ENCODE peak calls at places on chromosomes 13 and 19, in ten cellular contexts. W, X, C, F, G, I, L, M, B and K are unnamed samples.

GRCh38 chr13:104011505-104012270 is 945.5 kb upstream of the SLC10A2 start:
- DNase-seq in I (no peak), M (no peak), F (no peak), C (no peak), B (peak), G (no peak), L (no peak), X (no peak), W (no peak), K (no peak)

GRCh38 chr13:32330438-32330837 is 15.1 kb downstream of the BRCA2 start:
- DNase-seq in L (no peak), F (no peak), W (no peak), X (no peak), I (no peak), M (no peak), C (no peak), G (no peak), B (peak), K (no peak)

GRCh38 chr13:113123226-113124150 is 889 bp downstream of the F10 start:
- DNase-seq in X (no peak), B (no peak), I (no peak), C (no peak), G (peak), F (no peak), M (no peak), W (peak), L (no peak), K (no peak)

GRCh38 chr19:56174550-56174949 is 1.3 kb upstream of the GALP start:
- DNase-seq in W (no peak), L (no peak), M (no peak), B (no peak), C (no peak), G (no peak), X (no peak), I (no peak), F (no peak), K (no peak)

GRCh38 chr19:41364546-41365391 is 820 bp upstream of the B9D2 start:
- DNase-seq in L (no peak), G (no peak), B (no peak), C (no peak), W (no peak), F (no peak), M (no peak), X (no peak), I (no peak), K (no peak)

GRCh38 chr13:27341616-27342015 is 71.0 kb downstream of the RASL11A start:
- DNase-seq in G (no peak), F (peak), X (no peak), I (no peak), M (no peak), C (no peak), B (peak), W (no peak), L (no peak), K (no peak)

GRCh38 chr19:13978306-13978705 is 26.0 kb downstream of the DCAF15 start:
- DNase-seq in C (peak), L (peak), W (peak), M (no peak), G (peak), X (peak), F (peak), I (no peak), B (peak), K (no peak)

GRCh38 chr13:23627419-23627818 is 57.2 kb downstream of the TNFRSF19 start:
- DNase-seq in W (no peak), L (no peak), M (no peak), G (no peak), I (no peak), C (no peak), X (no peak), F (no peak), B (no peak), K (no peak)

GRCh38 chr19:39963860-39964259 is 7.1 kb upstream of the PSMC4 start:
- DNase-seq in F (no peak), I (no peak), B (no peak), X (no peak), L (no peak), W (no peak), C (no peak), M (no peak), G (no peak), K (no peak)

GRCh38 chr13:92950771-92951170 is 275.8 kb upstream of the GPC6 start:
- DNase-seq in M (no peak), X (no peak), W (no peak), L (no peak), B (no peak), C (no peak), G (no peak), I (no peak), F (no peak), K (no peak)

GRCh38 chr19:5308471-5309437 is 31.9 kb downstream of the PTPRS start:
- DNase-seq in C (no peak), W (peak), M (peak), X (peak), B (no peak), G (no peak), L (peak), F (peak), I (no peak), K (peak)

GRCh38 chr13:94308808-94309207 is 170.7 kb downstream of the DCT start:
- DNase-seq in L (no peak), F (no peak), W (no peak), X (no peak), I (no peak), M (no peak), C (no peak), B (peak), G (no peak), K (no peak)

GRCh38 chr13:95195146-95195545 is 106.1 kb downstream of the ABCC4 start:
- DNase-seq in I (no peak), W (no peak), C (no peak), X (no peak), G (no peak), B (no peak), L (no peak), F (no peak), M (no peak), K (no peak)

GRCh38 chr19:17687857-17688784 is at the start of gene UNC13A:
- DNase-seq in B (peak), W (peak), I (peak), L (no peak), C (no peak), X (peak), M (peak), F (no peak), G (peak), K (peak)

GRCh38 chr13:63595811-63596210 is 2180.2 kb upstream of the PCDH20 start:
- DNase-seq in L (no peak), C (no peak), M (no peak), F (no peak), I (no peak), X (no peak), W (no peak), B (no peak), G (no peak), K (no peak)

GRCh38 chr13:26806891-26807290 is 46.3 kb upstream of the GPR12 start:
- DNase-seq in L (no peak), G (no peak), C (no peak), W (no peak), I (no peak), F (no peak), B (no peak), X (no peak), M (no peak), K (no peak)

GRCh38 chr13:50714886-50715285 is 128.6 kb downstream of the DLEU7 start:
- DNase-seq in L (no peak), X (no peak), W (no peak), M (no peak), I (no peak), F (no peak), G (no peak), C (no peak), B (no peak), K (no peak)

GRCh38 chr19:36939153-36939552 is 23.0 kb downstream of the ZNF568 start:
- DNase-seq in W (no peak), F (no peak), L (no peak), C (no peak), G (no peak), M (no peak), B (no peak), I (no peak), X (no peak), K (no peak)

GRCh38 chr19:32206065-32206464 is 139.3 kb upstream of the ZNF507 start:
- DNase-seq in W (no peak), F (no peak), G (no peak), B (no peak), I (no peak), X (no peak), C (no peak), L (no peak), M (no peak), K (no peak)

GRCh38 chr13:54394908-54395307 is 1366.3 kb downstream of the OLFM4 start:
- DNase-seq in X (no peak), W (no peak), I (no peak), G (no peak), L (no peak), B (no peak), F (no peak), M (no peak), C (no peak), K (no peak)

GRCh38 chr19:29841559-29842367 is 30.0 kb downstream of the CCNE1 start:
- DNase-seq in F (no peak), M (peak), I (no peak), G (no peak), C (no peak), L (no peak), X (no peak), B (peak), W (no peak), K (no peak)

GRCh38 chr19:4913996-4914735 is 4.9 kb downstream of the UHRF1 start:
- DNase-seq in F (no peak), B (peak), W (no peak), X (no peak), G (no peak), C (no peak), L (no peak), M (no peak), I (peak), K (no peak)

GRCh38 chr19:11203194-11204075 is 6.1 kb upstream of the KANK2 start:
- DNase-seq in G (peak), I (peak), F (peak), M (peak), X (peak), C (no peak), L (peak), W (peak), B (peak), K (peak)

GRCh38 chr13:114309086-114309485 is 5.2 kb upstream of the CHAMP1 start:
- DNase-seq in M (no peak), B (no peak), W (no peak), X (no peak), L (no peak), G (no peak), I (no peak), F (no peak), C (no peak), K (no peak)

GRCh38 chr13:40558656-40559055 is 107.8 kb downstream of the FOXO1 start:
- DNase-seq in M (no peak), W (no peak), G (no peak), C (no peak), F (no peak), X (no peak), I (no peak), B (no peak), L (no peak), K (no peak)